ENCODE peak calls at places on chromosomes 1 and 21, in seven cellular contexts. G is GM18507; V is bronchial epithelial cell; F is neural crest cell; E is stimulated activated CD8-positive, alpha-beta memory T cell treated with anti-CD3 and anti-CD28 coated beads, Interleukin-15, amount 100 ng/mL, for 4 hours; J is fibroblast of lung; R is activated CD8-positive, alpha-beta memory T cell treated with anti-CD3 and anti-CD28 coated beads for 1 hour. Q is an unnamed sample.

GRCh38 chr1:161131721-161132409 is 602 bp downstream of the DEDD start:
- DNase-seq in E (no peak), R (no peak), V (peak; percentile 23), F (no peak), J (peak; percentile 39), G (no peak), Q (no peak)

GRCh38 chr1:38183094-38183493 is 136.5 kb upstream of the POU3F1 start:
- DNase-seq in E (no peak), V (no peak), F (peak; percentile 26), R (no peak), J (no peak), G (no peak), Q (no peak)

GRCh38 chr1:209513226-209513625 is 70.3 kb upstream of the CAMK1G start:
- DNase-seq in E (no peak), J (peak; percentile 56), F (no peak), R (no peak), G (peak; percentile 2), V (peak; percentile 79), Q (peak; percentile 10)

GRCh38 chr21:30336596-30336995 is 898 bp downstream of the KRTAP27-1 start:
- DNase-seq in V (peak; percentile 20), J (no peak), E (no peak), F (no peak), G (no peak), R (no peak), Q (no peak)

GRCh38 chr21:25607812-25608737 is 794 bp upstream of the MRPL39 start:
- DNase-seq in V (peak; percentile 71), E (peak; percentile 55), G (peak; percentile 49), F (peak; percentile 62), J (peak; percentile 87), R (peak; percentile 57), Q (peak; percentile 71)

GRCh38 chr1:55143686-55144085 is 71.5 kb downstream of the USP24 start:
- DNase-seq in J (no peak), E (no peak), V (no peak), R (no peak), F (no peak), G (no peak), Q (no peak)

GRCh38 chr1:6239950-6240768 is 3.8 kb upstream of the HES3 start:
- DNase-seq in G (no peak), J (peak; percentile 41), V (no peak), F (no peak), E (no peak), R (no peak), Q (no peak)

GRCh38 chr1:63674238-63674864 is 81.1 kb downstream of the PGM1 start:
- DNase-seq in V (peak; percentile 86), J (peak; percentile 97), F (peak; percentile 67), G (peak; percentile 17), E (no peak), R (no peak), Q (no peak)

GRCh38 chr1:37323486-37324377 is 150.6 kb upstream of the ZC3H12A start:
- DNase-seq in J (peak; percentile 20), R (no peak), F (peak; percentile 31), V (peak; percentile 5), E (no peak), G (peak; percentile 51), Q (peak; percentile 4)

GRCh38 chr1:85578321-85579295 is 2.0 kb upstream of the CCN1 start:
- DNase-seq in R (no peak), E (no peak), J (peak; percentile 98), V (no peak), G (no peak), F (no peak), Q (no peak)